ENCODE peak calls at places on chromosomes 7 and 10, in nine cellular contexts. C, F, R, X, A, S, E, T and V are unnamed samples.
A peak's percentile ranks its signal among the peaks of the same experiment; 100 is the strongest.

GRCh38 chr7:116953372-116953726 is at the start of gene ST7:
- DNase-seq in X (peak; percentile 48), A (peak; percentile 88), F (no peak), C (peak; percentile 14), S (peak; percentile 75), T (peak; percentile 84), E (peak; percentile 44), R (peak; percentile 54), V (peak; percentile 60)

GRCh38 chr10:109922976-109923921 is at the start of gene XPNPEP1:
- DNase-seq in X (peak; percentile 81), T (peak; percentile 95), E (peak; percentile 84), R (peak; percentile 88), F (peak; percentile 94), C (no peak), A (peak; percentile 99), S (peak; percentile 88), V (peak; percentile 85)

GRCh38 chr10:90175161-90175681 is 473.8 kb downstream of the KIF20B start:
- DNase-seq in F (no peak), X (no peak), S (no peak), E (no peak), R (no peak), T (no peak), A (no peak), C (no peak), V (no peak)

GRCh38 chr10:9545073-9545472 is 1472.6 kb upstream of the CELF2 start:
- DNase-seq in X (no peak), A (no peak), E (no peak), S (no peak), F (no peak), C (no peak), R (no peak), T (no peak), V (no peak)

GRCh38 chr7:43431020-43431595 is 151.8 kb upstream of the STK17A start:
- DNase-seq in F (no peak), S (peak; percentile 44), R (no peak), T (peak; percentile 32), C (no peak), X (no peak), E (no peak), A (peak; percentile 31), V (no peak)

GRCh38 chr10:26697922-26698608 is 564 bp downstream of the PDSS1 start:
- DNase-seq in S (peak; percentile 7), X (no peak), T (peak; percentile 60), C (no peak), A (no peak), E (no peak), F (no peak), R (no peak), V (no peak)

GRCh38 chr7:107659666-107660065 is 962 bp upstream of the SLC26A4 start:
- DNase-seq in R (no peak), E (no peak), C (peak; percentile 17), S (peak; percentile 72), T (peak; percentile 90), F (no peak), X (no peak), A (peak; percentile 48), V (no peak)

GRCh38 chr10:85610381-85611092 is 756.1 kb downstream of the GRID1 start:
- DNase-seq in C (no peak), S (no peak), X (no peak), R (no peak), E (no peak), A (no peak), F (no peak), T (peak; percentile 51), V (no peak)

GRCh38 chr10:79385392-79385795 is 38.1 kb downstream of the PPIF start:
- DNase-seq in R (no peak), F (peak; percentile 49), S (no peak), X (no peak), C (no peak), T (no peak), A (peak; percentile 1), E (no peak), V (no peak)